ENCODE peak calls at places on chromosomes 12 and 14, in nine cellular contexts. A, J, Q, Z, F, R, U, K and M are unnamed samples. For H3K4me1 and H3K27me3, the result is how much of the 10 kb centered on the place peaks cover.

GRCh38 chr12:82426081-82426480 is 67.8 kb downstream of the METTL25 start:
- DNase-seq in A (no peak), J (no peak), Q (no peak), Z (no peak), F (no peak), R (no peak), U (no peak), K (no peak), M (no peak)

GRCh38 chr12:913919-914718 is 35.4 kb downstream of the RAD52 start:
- DNase-seq in A (no peak), J (no peak), Q (peak), Z (peak), F (no peak), R (peak), U (no peak), K (no peak), M (no peak)

GRCh38 chr14:95667251-95667693 is 19.0 kb upstream of the TCL1B start:
- DNase-seq in A (no peak), J (no peak), Q (no peak), Z (no peak), F (no peak), R (no peak), U (no peak), K (no peak), M (peak)

GRCh38 chr12:76623929-76624328 is 64.4 kb upstream of the OSBPL8 start:
- DNase-seq in A (no peak), J (no peak), Q (no peak), Z (peak), F (no peak), R (no peak), U (no peak), K (no peak), M (no peak)

GRCh38 chr12:107320031-107320928 is 226.9 kb upstream of the CRY1 start:
- DNase-seq in A (no peak), J (peak), Q (no peak), Z (peak), F (peak), R (peak), U (peak), K (no peak), M (peak)

GRCh38 chr14:89912667-89913211 is 41.8 kb downstream of the EFCAB11 start:
- DNase-seq in A (no peak), J (peak), Q (no peak), Z (peak), F (no peak), R (no peak), U (no peak), K (no peak), M (no peak)

GRCh38 chr12:103169-103981 is 36.8 kb downstream of the IQSEC3 start:
- DNase-seq in A (no peak), J (peak), Q (no peak), Z (no peak), F (no peak), R (no peak), U (no peak), K (no peak), M (no peak)

GRCh38 chr12:84843588-84844144 is 68.9 kb downstream of the SLC6A15 start:
- DNase-seq in A (no peak), J (no peak), Q (no peak), Z (no peak), F (no peak), R (no peak), U (no peak), K (no peak), M (no peak)

GRCh38 chr12:109255377-109255776 is 53.7 kb downstream of the FOXN4 start:
- DNase-seq in A (no peak), J (peak), Q (no peak), Z (peak), F (no peak), R (no peak), U (no peak), K (no peak), M (no peak)

GRCh38 chr14:96126339-96126770 is 78.3 kb upstream of the BDKRB2 start:
- DNase-seq in A (no peak), J (no peak), Q (no peak), Z (peak), F (no peak), R (no peak), U (no peak), K (no peak), M (no peak)

GRCh38 chr14:99971087-99971928 is 93.9 kb upstream of the EVL start:
- DNase-seq in A (peak), J (peak), Q (peak), Z (peak), F (peak), R (peak), U (peak), K (no peak), M (peak)

GRCh38 chr12:45742590-45742989 is 13.1 kb downstream of the ARID2 start:
- DNase-seq in A (no peak), J (no peak), Q (no peak), Z (no peak), F (no peak), R (no peak), U (no peak), K (no peak), M (no peak)

GRCh38 chr12:25797335-25797863 is 161.1 kb upstream of the RASSF8 start:
- DNase-seq in A (no peak), J (no peak), Q (no peak), Z (no peak), F (no peak), R (no peak), U (no peak), K (no peak), M (no peak)

GRCh38 chr14:90785876-90786450 is 30.3 kb downstream of the TTC7B start:
- DNase-seq in A (no peak), J (no peak), Q (no peak), Z (no peak), F (no peak), R (peak), U (no peak), K (no peak), M (no peak)

GRCh38 chr14:53450871-53451270 is 297.7 kb upstream of the DDHD1 start:
- DNase-seq in A (no peak), J (no peak), Q (no peak), Z (no peak), F (no peak), R (no peak), U (no peak), K (no peak), M (no peak)

GRCh38 chr12:29026419-29026818 is 122.7 kb upstream of the FAR2 start:
- DNase-seq in A (no peak), J (no peak), Q (no peak), Z (no peak), F (no peak), R (no peak), U (no peak), K (no peak), M (no peak)

GRCh38 chr12:114041136-114041535 is 75.0 kb upstream of the RBM19 start:
- DNase-seq in A (no peak), J (no peak), Q (no peak), Z (no peak), F (no peak), R (no peak), U (no peak), K (no peak), M (no peak)

GRCh38 chr12:89833337-89834252 is 125.0 kb upstream of the ATP2B1 start:
- DNase-seq in A (no peak), J (no peak), Q (no peak), Z (peak), F (no peak), R (no peak), U (no peak), K (no peak), M (no peak)

GRCh38 chr12:49487605-49488004 is 51.2 kb upstream of the KCNH3 start:
- DNase-seq in A (no peak), J (no peak), Q (no peak), Z (no peak), F (no peak), R (no peak), U (no peak), K (no peak), M (no peak)

GRCh38 chr14:23936084-23936829 is 17.3 kb upstream of the DHRS4 start:
- DNase-seq in A (no peak), J (no peak), Q (no peak), Z (no peak), F (no peak), R (no peak), U (no peak), K (no peak), M (peak)

GRCh38 chr14:104119119-104119699 is 19.2 kb upstream of the KIF26A start:
- DNase-seq in A (peak), J (no peak), Q (peak), Z (no peak), F (peak), R (peak), U (no peak), K (no peak), M (no peak)

GRCh38 chr12:81079280-81080076 is 1.6 kb downstream of the ACSS3 start:
- DNase-seq in A (no peak), J (no peak), Q (no peak), Z (no peak), F (no peak), R (no peak), U (no peak), K (no peak), M (no peak)

GRCh38 chr12:2341051-2341751 is 288.4 kb downstream of the CACNA1C start:
- DNase-seq in A (no peak), J (no peak), Q (no peak), Z (no peak), F (no peak), R (no peak), U (no peak), K (no peak), M (no peak)

GRCh38 chr14:75831971-75832370 is 149.8 kb downstream of the TGFB3 start:
- DNase-seq in A (peak), J (no peak), Q (peak), Z (peak), F (no peak), R (no peak), U (no peak), K (no peak), M (peak)

GRCh38 chr12:108845696-108846095 is 11.7 kb downstream of the SSH1 start:
- DNase-seq in A (no peak), J (no peak), Q (no peak), Z (no peak), F (no peak), R (no peak), U (no peak), K (no peak), M (no peak)

GRCh38 chr12:176321-177181 is 37.4 kb downstream of the SLC6A12 start:
- DNase-seq in A (no peak), J (no peak), Q (no peak), Z (peak), F (peak), R (no peak), U (peak), K (no peak), M (peak)

GRCh38 chr12:30753761-30754382 is 879 bp downstream of the CAPRIN2 start:
- DNase-seq in A (no peak), J (peak), Q (no peak), Z (peak), F (no peak), R (no peak), U (no peak), K (no peak), M (no peak)

GRCh38 chr12:48003226-48004038 is 844 bp downstream of the COL2A1 start:
- DNase-seq in A (no peak), J (peak), Q (no peak), Z (no peak), F (no peak), R (no peak), U (no peak), K (no peak), M (no peak)

GRCh38 chr12:44531349-44531905 is 344.7 kb downstream of the NELL2 start:
- DNase-seq in A (no peak), J (peak), Q (no peak), Z (no peak), F (no peak), R (no peak), U (no peak), K (no peak), M (no peak)

GRCh38 chr12:52521581-52522266 is 1.5 kb upstream of the KRT5 start:
- DNase-seq in A (no peak), J (peak), Q (no peak), Z (no peak), F (no peak), R (peak), U (no peak), K (no peak), M (no peak)

GRCh38 chr14:95875831-95876768 is 532 bp upstream of the TUNAR start:
- DNase-seq in A (no peak), J (peak), Q (no peak), Z (no peak), F (no peak), R (no peak), U (no peak), K (no peak), M (no peak)

GRCh38 chr14:68248481-68249255 is 429.1 kb downstream of the RAD51B start:
- DNase-seq in A (no peak), J (peak), Q (peak), Z (peak), F (peak), R (no peak), U (no peak), K (no peak), M (peak)

GRCh38 chr12:30599631-30600030 is 96.0 kb downstream of the IPO8 start:
- DNase-seq in A (no peak), J (no peak), Q (no peak), Z (peak), F (no peak), R (no peak), U (no peak), K (no peak), M (no peak)

GRCh38 chr14:58713677-58714076 is 75.9 kb downstream of the DACT1 start:
- DNase-seq in A (no peak), J (no peak), Q (no peak), Z (peak), F (no peak), R (no peak), U (no peak), K (no peak), M (no peak)

GRCh38 chr12:124833693-124834122 is 30.0 kb downstream of the SCARB1 start:
- DNase-seq in A (no peak), J (peak), Q (no peak), Z (no peak), F (no peak), R (no peak), U (no peak), K (no peak), M (no peak)

GRCh38 chr12:57755194-57755453 is 221 bp downstream of the MARCHF9 start:
- DNase-seq in A (no peak), J (no peak), Q (no peak), Z (no peak), F (no peak), R (no peak), U (no peak), K (no peak), M (no peak)

GRCh38 chr12:116343331-116343884 is 65.9 kb upstream of the MED13L start:
- DNase-seq in A (no peak), J (no peak), Q (no peak), Z (no peak), F (no peak), R (no peak), U (no peak), K (no peak), M (no peak)
- H3K4me1 ChIP-seq in A (under half), J (under half), Q (under half), Z (under half), F (under half), R (under half), U (under half), K (under half), M (under half)

DNA sequence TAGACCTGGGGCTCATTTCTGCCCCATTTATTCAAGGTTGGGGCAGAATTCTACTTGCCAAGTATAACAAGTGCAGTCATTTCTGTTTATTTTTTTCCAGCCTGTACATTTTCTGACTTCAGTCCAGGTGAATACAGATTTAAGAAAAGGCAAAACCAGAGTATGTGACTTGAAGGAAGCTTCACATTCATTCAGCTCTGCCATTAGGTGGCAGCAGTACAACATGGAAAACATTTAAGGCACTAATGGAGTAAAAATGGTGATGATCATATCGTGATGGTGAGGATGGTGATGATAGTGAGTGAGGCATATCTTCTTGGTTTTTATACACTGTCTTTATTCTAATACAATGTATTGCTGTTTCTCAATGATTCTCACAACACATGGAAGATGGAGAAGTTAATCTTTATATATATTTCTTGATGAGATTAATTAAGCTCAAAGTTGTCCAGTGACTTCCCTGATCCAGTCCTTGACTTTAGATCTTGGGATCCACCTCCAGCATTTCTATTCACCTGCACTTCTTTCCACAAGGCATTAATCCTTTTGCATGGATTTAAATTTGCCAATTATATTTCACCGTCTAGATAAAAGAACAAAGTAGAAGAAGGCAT is 176.7 kb upstream of the SEL1L start:
- DNase-seq in A (no peak), J (peak), Q (no peak), Z (peak), F (no peak), R (no peak), U (peak), K (no peak), M (peak)
- TF ChIP-seq CTCF in A (peak), J (peak), Q (no peak), Z (peak), F (peak), R (peak), U (peak), K (peak), M (peak)

DNA sequence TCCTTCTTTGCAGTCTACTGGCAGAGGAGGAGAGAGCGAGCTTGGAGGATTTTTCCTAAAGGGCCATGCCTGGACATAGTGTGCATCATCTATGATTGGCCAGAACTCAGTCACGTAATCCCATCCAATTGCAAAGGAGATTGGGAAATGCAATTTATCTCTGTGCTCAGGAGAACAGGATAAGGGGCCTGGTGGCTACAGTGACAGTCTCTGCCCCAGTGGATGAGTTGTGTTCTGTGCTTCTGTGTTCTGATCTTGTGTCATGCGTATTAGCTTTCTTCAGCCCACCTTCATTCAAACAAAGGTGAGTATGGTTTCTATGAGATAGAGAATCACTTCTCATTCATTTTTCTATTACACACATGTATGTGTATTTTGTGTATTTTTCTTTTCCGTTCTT is 144.3 kb downstream of the NRXN3 start:
- DNase-seq in A (no peak), J (no peak), Q (no peak), Z (no peak), F (no peak), R (no peak), U (no peak), K (no peak), M (no peak)
- H3K27me3 ChIP-seq in A (under half), J (under half), Q (under half), Z (under half), F (under half), R (under half), U (under half), K (under half), M (under half)

GRCh38 chr12:106220561-106220960 is 27.3 kb downstream of the CKAP4 start:
- DNase-seq in A (no peak), J (no peak), Q (no peak), Z (no peak), F (no peak), R (no peak), U (no peak), K (no peak), M (no peak)

GRCh38 chr12:106213721-106214121 is 34.1 kb downstream of the CKAP4 start:
- DNase-seq in A (no peak), J (no peak), Q (no peak), Z (no peak), F (no peak), R (no peak), U (no peak), K (no peak), M (no peak)

GRCh38 chr12:106219043-106219442 is 28.8 kb downstream of the CKAP4 start:
- DNase-seq in A (no peak), J (no peak), Q (no peak), Z (no peak), F (no peak), R (no peak), U (no peak), K (no peak), M (no peak)

GRCh38 chr12:106214576-106214975 is 33.2 kb downstream of the CKAP4 start:
- DNase-seq in A (no peak), J (no peak), Q (peak), Z (no peak), F (no peak), R (no peak), U (no peak), K (no peak), M (no peak)

GRCh38 chr12:106217706-106218105 is 30.1 kb downstream of the CKAP4 start:
- DNase-seq in A (no peak), J (no peak), Q (no peak), Z (no peak), F (no peak), R (no peak), U (no peak), K (no peak), M (no peak)
- H3K4me1 ChIP-seq in A (under half), J (under half), Q (under half), Z (under half), F (under half), R (under half), U (under half), K (under half), M (under half)

DNA sequence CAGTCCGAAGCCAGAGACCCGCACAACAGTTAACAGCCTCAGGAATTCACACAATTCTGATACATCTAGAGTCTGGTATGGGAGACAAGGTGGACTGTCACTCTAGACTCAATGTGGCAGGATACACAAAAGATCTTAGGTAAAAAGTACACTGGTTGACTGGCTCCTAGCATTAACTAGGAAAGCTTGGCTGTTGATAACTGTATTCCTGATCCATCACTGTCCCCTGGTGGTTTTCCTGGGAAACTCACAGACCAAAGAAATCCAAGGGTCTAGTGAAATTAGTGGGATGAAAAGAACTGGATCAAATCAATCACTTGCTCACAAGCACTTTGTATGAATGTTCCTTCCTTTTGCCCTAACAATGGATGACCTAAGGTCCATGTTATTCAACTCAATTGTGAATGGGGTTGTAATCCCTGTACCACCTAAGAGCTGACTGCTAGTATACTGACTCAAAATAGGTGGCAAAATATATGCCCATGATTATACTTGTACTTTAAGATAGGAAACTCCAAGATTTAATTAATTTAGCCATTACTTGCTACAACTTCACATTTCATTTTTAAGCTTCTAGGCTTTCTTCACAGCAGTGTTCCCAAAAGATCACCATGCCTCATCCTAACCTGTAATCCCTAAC is 14.0 kb downstream of the NPC2 start:
- DNase-seq in A (no peak), J (peak), Q (no peak), Z (peak), F (no peak), R (no peak), U (no peak), K (no peak), M (no peak)
- TF ChIP-seq CTCF in A (peak), J (peak), Q (no peak), Z (peak), F (peak), R (peak), U (peak), K (peak), M (peak)

DNA sequence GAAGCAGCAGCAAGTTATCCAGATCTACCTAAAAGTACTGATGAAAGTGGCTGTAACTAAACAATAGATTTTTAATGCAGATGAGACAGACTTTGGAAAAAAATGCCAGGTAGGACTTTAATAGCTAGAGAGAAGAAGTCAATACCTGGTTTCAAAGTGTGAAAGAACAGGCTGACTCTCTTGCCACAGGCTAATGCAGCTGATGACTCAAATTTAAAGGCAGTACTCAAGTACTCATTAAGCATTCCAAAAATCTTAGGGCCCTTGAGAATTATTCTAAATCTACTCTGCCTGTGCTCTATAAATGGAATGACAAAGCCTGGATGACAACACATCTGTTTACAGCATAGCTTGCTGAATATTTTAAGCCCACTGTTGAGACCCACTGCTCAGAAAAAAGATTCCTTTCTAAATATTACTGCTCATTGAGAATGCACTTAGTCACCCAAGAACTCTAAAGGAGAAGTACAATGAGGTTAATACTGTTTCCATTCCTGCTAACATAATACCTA is 68.6 kb upstream of the SYT1 start:
- DNase-seq in A (no peak), J (no peak), Q (no peak), Z (no peak), F (no peak), R (no peak), U (no peak), K (no peak), M (no peak)
- H3K27me3 ChIP-seq in A (under half), J (under half), Q (under half), Z (under half), F (under half), R (under half), U (under half), K (under half), M (under half)